ENCODE peak calls at places on chromosomes 1 and 21, in seven cellular contexts. One of them, this sample, is unnamed.

GRCh38 chr1:226126824-226127591 is 59.5 kb downstream of the ACBD3 start:
- DNase-seq in Peyer's patch: peak; percentile 39
- DNase-seq in activated naive CD4-positive, alpha-beta T cell treated with anti-CD3 and anti-CD28 coated beads for 36 hours: no peak
- DNase-seq in stimulated activated CD4-positive, alpha-beta T cell treated with anti-CD3 and anti-CD28 coated beads, Interleukin-2, amount 100 ng/mL, for 24 hours: no peak
- DNase-seq in memory B cell: no peak
- DNase-seq in kidney: peak; percentile 76
- DNase-seq in GM03348: no peak
- DNase-seq in this sample: no peak

GRCh38 chr1:110393286-110393685 is 2.5 kb upstream of the SLC16A4 start:
- DNase-seq in Peyer's patch: no peak
- DNase-seq in activated naive CD4-positive, alpha-beta T cell treated with anti-CD3 and anti-CD28 coated beads for 36 hours: no peak
- DNase-seq in stimulated activated CD4-positive, alpha-beta T cell treated with anti-CD3 and anti-CD28 coated beads, Interleukin-2, amount 100 ng/mL, for 24 hours: no peak
- DNase-seq in memory B cell: no peak
- DNase-seq in kidney: no peak
- DNase-seq in GM03348: no peak
- DNase-seq in this sample: no peak

GRCh38 chr21:43718872-43719747 is at the start of gene PDXK:
- DNase-seq in Peyer's patch: peak; percentile 85
- DNase-seq in activated naive CD4-positive, alpha-beta T cell treated with anti-CD3 and anti-CD28 coated beads for 36 hours: peak; percentile 82
- DNase-seq in stimulated activated CD4-positive, alpha-beta T cell treated with anti-CD3 and anti-CD28 coated beads, Interleukin-2, amount 100 ng/mL, for 24 hours: peak; percentile 73
- DNase-seq in memory B cell: peak; percentile 90
- DNase-seq in kidney: peak; percentile 96
- DNase-seq in GM03348: peak; percentile 97
- DNase-seq in this sample: peak; percentile 91

GRCh38 chr21:45226540-45227326 is 61.0 kb downstream of the POFUT2 start:
- DNase-seq in Peyer's patch: no peak
- DNase-seq in activated naive CD4-positive, alpha-beta T cell treated with anti-CD3 and anti-CD28 coated beads for 36 hours: peak; percentile 38
- DNase-seq in stimulated activated CD4-positive, alpha-beta T cell treated with anti-CD3 and anti-CD28 coated beads, Interleukin-2, amount 100 ng/mL, for 24 hours: no peak
- DNase-seq in memory B cell: no peak
- DNase-seq in kidney: no peak
- DNase-seq in GM03348: no peak
- DNase-seq in this sample: no peak

GRCh38 chr1:160884091-160884490 is 889 bp downstream of the ITLN1 start:
- DNase-seq in Peyer's patch: no peak
- DNase-seq in activated naive CD4-positive, alpha-beta T cell treated with anti-CD3 and anti-CD28 coated beads for 36 hours: no peak
- DNase-seq in stimulated activated CD4-positive, alpha-beta T cell treated with anti-CD3 and anti-CD28 coated beads, Interleukin-2, amount 100 ng/mL, for 24 hours: no peak
- DNase-seq in memory B cell: no peak
- DNase-seq in kidney: no peak
- DNase-seq in GM03348: no peak
- DNase-seq in this sample: no peak

GRCh38 chr21:15520811-15521643 is 208.8 kb upstream of the USP25 start:
- DNase-seq in Peyer's patch: no peak
- DNase-seq in activated naive CD4-positive, alpha-beta T cell treated with anti-CD3 and anti-CD28 coated beads for 36 hours: no peak
- DNase-seq in stimulated activated CD4-positive, alpha-beta T cell treated with anti-CD3 and anti-CD28 coated beads, Interleukin-2, amount 100 ng/mL, for 24 hours: no peak
- DNase-seq in memory B cell: no peak
- DNase-seq in kidney: no peak
- DNase-seq in GM03348: peak; percentile 32
- DNase-seq in this sample: no peak

GRCh38 chr1:240342251-240342625 is 250.6 kb downstream of the FMN2 start:
- DNase-seq in Peyer's patch: no peak
- DNase-seq in activated naive CD4-positive, alpha-beta T cell treated with anti-CD3 and anti-CD28 coated beads for 36 hours: no peak
- DNase-seq in stimulated activated CD4-positive, alpha-beta T cell treated with anti-CD3 and anti-CD28 coated beads, Interleukin-2, amount 100 ng/mL, for 24 hours: no peak
- DNase-seq in memory B cell: no peak
- DNase-seq in kidney: no peak
- DNase-seq in GM03348: no peak
- DNase-seq in this sample: no peak

GRCh38 chr21:42202321-42202720 is 16.6 kb upstream of the ABCG1 start:
- DNase-seq in Peyer's patch: peak; percentile 2
- DNase-seq in activated naive CD4-positive, alpha-beta T cell treated with anti-CD3 and anti-CD28 coated beads for 36 hours: no peak
- DNase-seq in stimulated activated CD4-positive, alpha-beta T cell treated with anti-CD3 and anti-CD28 coated beads, Interleukin-2, amount 100 ng/mL, for 24 hours: peak; percentile 14
- DNase-seq in memory B cell: no peak
- DNase-seq in kidney: no peak
- DNase-seq in GM03348: no peak
- DNase-seq in this sample: no peak

GRCh38 chr1:212473729-212474128 is 41.0 kb downstream of the NENF start:
- DNase-seq in Peyer's patch: no peak
- DNase-seq in activated naive CD4-positive, alpha-beta T cell treated with anti-CD3 and anti-CD28 coated beads for 36 hours: no peak
- DNase-seq in stimulated activated CD4-positive, alpha-beta T cell treated with anti-CD3 and anti-CD28 coated beads, Interleukin-2, amount 100 ng/mL, for 24 hours: no peak
- DNase-seq in memory B cell: no peak
- DNase-seq in kidney: peak; percentile 19
- DNase-seq in GM03348: no peak
- DNase-seq in this sample: no peak

GRCh38 chr21:38637161-38637560 is 138.9 kb upstream of the ERG start:
- DNase-seq in Peyer's patch: no peak
- DNase-seq in activated naive CD4-positive, alpha-beta T cell treated with anti-CD3 and anti-CD28 coated beads for 36 hours: no peak
- DNase-seq in stimulated activated CD4-positive, alpha-beta T cell treated with anti-CD3 and anti-CD28 coated beads, Interleukin-2, amount 100 ng/mL, for 24 hours: no peak
- DNase-seq in memory B cell: no peak
- DNase-seq in kidney: no peak
- DNase-seq in GM03348: peak; percentile 37
- DNase-seq in this sample: no peak

GRCh38 chr1:84117868-84118267 is 26.2 kb upstream of the PRKACB start:
- DNase-seq in Peyer's patch: no peak
- DNase-seq in activated naive CD4-positive, alpha-beta T cell treated with anti-CD3 and anti-CD28 coated beads for 36 hours: no peak
- DNase-seq in stimulated activated CD4-positive, alpha-beta T cell treated with anti-CD3 and anti-CD28 coated beads, Interleukin-2, amount 100 ng/mL, for 24 hours: no peak
- DNase-seq in memory B cell: no peak
- DNase-seq in kidney: no peak
- DNase-seq in GM03348: peak; percentile 33
- DNase-seq in this sample: no peak

GRCh38 chr1:180646547-180646946 is 14.7 kb downstream of the XPR1 start:
- DNase-seq in Peyer's patch: no peak
- DNase-seq in activated naive CD4-positive, alpha-beta T cell treated with anti-CD3 and anti-CD28 coated beads for 36 hours: no peak
- DNase-seq in stimulated activated CD4-positive, alpha-beta T cell treated with anti-CD3 and anti-CD28 coated beads, Interleukin-2, amount 100 ng/mL, for 24 hours: no peak
- DNase-seq in memory B cell: no peak
- DNase-seq in kidney: no peak
- DNase-seq in GM03348: no peak
- DNase-seq in this sample: no peak

GRCh38 chr21:29152936-29153335 is 22.5 kb downstream of the MAP3K7CL start:
- DNase-seq in Peyer's patch: no peak
- DNase-seq in activated naive CD4-positive, alpha-beta T cell treated with anti-CD3 and anti-CD28 coated beads for 36 hours: no peak
- DNase-seq in stimulated activated CD4-positive, alpha-beta T cell treated with anti-CD3 and anti-CD28 coated beads, Interleukin-2, amount 100 ng/mL, for 24 hours: no peak
- DNase-seq in memory B cell: no peak
- DNase-seq in kidney: no peak
- DNase-seq in GM03348: no peak
- DNase-seq in this sample: no peak

GRCh38 chr1:203186446-203187305 is at the start of gene CHI3L1:
- DNase-seq in Peyer's patch: no peak
- DNase-seq in activated naive CD4-positive, alpha-beta T cell treated with anti-CD3 and anti-CD28 coated beads for 36 hours: no peak
- DNase-seq in stimulated activated CD4-positive, alpha-beta T cell treated with anti-CD3 and anti-CD28 coated beads, Interleukin-2, amount 100 ng/mL, for 24 hours: no peak
- DNase-seq in memory B cell: no peak
- DNase-seq in kidney: no peak
- DNase-seq in GM03348: no peak
- DNase-seq in this sample: peak; percentile 79

GRCh38 chr1:173269490-173270230 is 62.5 kb upstream of the TNFSF4 start:
- DNase-seq in Peyer's patch: no peak
- DNase-seq in activated naive CD4-positive, alpha-beta T cell treated with anti-CD3 and anti-CD28 coated beads for 36 hours: no peak
- DNase-seq in stimulated activated CD4-positive, alpha-beta T cell treated with anti-CD3 and anti-CD28 coated beads, Interleukin-2, amount 100 ng/mL, for 24 hours: no peak
- DNase-seq in memory B cell: no peak
- DNase-seq in kidney: no peak
- DNase-seq in GM03348: peak; percentile 59
- DNase-seq in this sample: no peak

GRCh38 chr21:35814858-35815619 is 245.3 kb downstream of the SETD4 start:
- DNase-seq in Peyer's patch: no peak
- DNase-seq in activated naive CD4-positive, alpha-beta T cell treated with anti-CD3 and anti-CD28 coated beads for 36 hours: no peak
- DNase-seq in stimulated activated CD4-positive, alpha-beta T cell treated with anti-CD3 and anti-CD28 coated beads, Interleukin-2, amount 100 ng/mL, for 24 hours: no peak
- DNase-seq in memory B cell: no peak
- DNase-seq in kidney: no peak
- DNase-seq in GM03348: peak; percentile 14
- DNase-seq in this sample: no peak

GRCh38 chr1:219927956-219928790 is at the start of gene SLC30A10:
- DNase-seq in Peyer's patch: no peak
- DNase-seq in activated naive CD4-positive, alpha-beta T cell treated with anti-CD3 and anti-CD28 coated beads for 36 hours: no peak
- DNase-seq in stimulated activated CD4-positive, alpha-beta T cell treated with anti-CD3 and anti-CD28 coated beads, Interleukin-2, amount 100 ng/mL, for 24 hours: no peak
- DNase-seq in memory B cell: no peak
- DNase-seq in kidney: peak; percentile 57
- DNase-seq in GM03348: peak; percentile 41
- DNase-seq in this sample: no peak

GRCh38 chr1:164576311-164577271 is 17.6 kb downstream of the PBX1 start:
- DNase-seq in Peyer's patch: no peak
- DNase-seq in activated naive CD4-positive, alpha-beta T cell treated with anti-CD3 and anti-CD28 coated beads for 36 hours: no peak
- DNase-seq in stimulated activated CD4-positive, alpha-beta T cell treated with anti-CD3 and anti-CD28 coated beads, Interleukin-2, amount 100 ng/mL, for 24 hours: no peak
- DNase-seq in memory B cell: no peak
- DNase-seq in kidney: peak; percentile 81
- DNase-seq in GM03348: peak; percentile 44
- DNase-seq in this sample: no peak